ENCODE peak calls at places on chromosomes 4 and X, in six cellular contexts. X, O, S, Y, E and R are unnamed samples.

GRCh38 chr4:153217440-153217839 is 13.2 kb downstream of the TRIM2 start:
- DNase-seq in Y (peak; percentile 19), E (no peak), S (no peak), X (no peak), O (no peak), R (no peak)

GRCh38 chr4:26701786-26702227 is 117.9 kb downstream of the TBC1D19 start:
- DNase-seq in X (no peak), Y (no peak), E (no peak), S (no peak), O (no peak), R (no peak)

GRCh38 chr4:12884846-12885796 is 599.0 kb downstream of the RAB28 start:
- DNase-seq in E (no peak), X (peak; percentile 45), S (no peak), O (no peak), Y (no peak), R (no peak)

GRCh38 chr4:139972305-139972704 is 181.7 kb downstream of the MAML3 start:
- DNase-seq in S (no peak), Y (no peak), O (no peak), E (no peak), X (no peak), R (no peak)

GRCh38 chr4:46924789-46925188 is 15.7 kb upstream of the COX7B2 start:
- DNase-seq in S (no peak), Y (no peak), E (no peak), X (no peak), O (no peak), R (no peak)

GRCh38 chr4:122830392-122831095 is 3.9 kb downstream of the FGF2 start:
- DNase-seq in Y (no peak), O (no peak), E (no peak), X (no peak), S (no peak), R (no peak)

GRCh38 chr4:29805245-29805644 is 914.9 kb upstream of the PCDH7 start:
- DNase-seq in Y (no peak), S (no peak), E (no peak), X (peak; percentile 16), O (no peak), R (no peak)

GRCh38 chr4:132709024-132709423 is 440.1 kb upstream of the PCDH10 start:
- DNase-seq in Y (no peak), X (no peak), S (no peak), E (no peak), O (no peak), R (no peak)

GRCh38 chr4:110916505-110916904 is 293.6 kb upstream of the PITX2 start:
- DNase-seq in O (no peak), Y (no peak), S (no peak), X (no peak), E (no peak), R (no peak)

GRCh38 chr4:110917835-110918234 is 295.0 kb upstream of the PITX2 start:
- DNase-seq in E (no peak), O (no peak), S (no peak), Y (no peak), X (no peak), R (no peak)

GRCh38 chr4:110914791-110915190 is 291.9 kb upstream of the PITX2 start:
- DNase-seq in S (no peak), X (no peak), O (no peak), E (no peak), Y (no peak), R (no peak)
- TF ChIP-seq CTCF in S (no peak), X (no peak), O (no peak), E (no peak), Y (no peak), R (no peak)

GRCh38 chrX:153052534-153052933 is 3.7 kb upstream of the PNMA3 start:
- DNase-seq in X (no peak), O (no peak), Y (no peak), S (no peak), E (no peak), R (no peak)
- TF ChIP-seq CTCF in X (no peak), O (no peak), Y (no peak), S (peak; percentile 30), E (peak; percentile 17), R (no peak)

DNA sequence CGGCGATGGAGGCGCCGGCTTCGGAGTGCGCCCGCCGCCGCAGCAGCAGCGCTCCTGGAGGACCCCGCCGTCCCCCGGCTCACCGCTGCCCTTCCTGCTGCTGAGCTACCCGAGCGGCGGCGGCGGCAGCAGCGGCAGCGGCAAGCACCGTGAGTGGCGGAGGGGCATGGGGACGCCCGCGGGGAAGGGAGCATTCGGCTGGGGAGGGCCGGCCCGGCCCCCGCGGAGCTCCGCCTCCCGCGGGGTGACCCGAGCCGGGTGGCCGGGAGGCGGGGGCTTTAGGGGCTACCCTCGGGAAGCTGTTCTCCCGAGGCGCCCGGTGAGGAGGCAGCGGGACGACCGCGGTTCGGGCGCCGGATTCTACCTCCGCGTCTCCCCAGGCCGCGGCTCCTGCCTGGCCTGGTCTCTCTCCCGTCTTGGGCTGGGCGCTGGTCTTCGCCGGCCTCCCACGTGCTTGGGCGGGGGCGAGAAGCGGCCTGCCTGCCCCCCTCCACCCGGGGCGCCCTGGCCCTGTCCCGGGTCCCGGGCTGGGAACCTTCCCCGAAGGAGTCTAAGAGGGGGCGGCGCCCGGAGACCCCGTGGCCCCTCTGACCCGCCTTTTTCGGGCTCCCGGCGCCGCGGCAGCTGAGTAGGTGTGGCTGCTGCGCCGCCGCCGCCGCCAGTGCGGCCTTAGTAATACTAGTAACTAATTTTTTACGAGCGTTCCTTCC is 16.5 kb upstream of the RUFY3 start:
- DNase-seq in S (peak; percentile 80), O (peak; percentile 84), E (peak; percentile 52), X (peak; percentile 78), Y (peak; percentile 86), R (peak; percentile 74)
- TF ChIP-seq CTCF in S (no peak), O (no peak), E (no peak), X (no peak), Y (no peak), R (no peak)

DNA sequence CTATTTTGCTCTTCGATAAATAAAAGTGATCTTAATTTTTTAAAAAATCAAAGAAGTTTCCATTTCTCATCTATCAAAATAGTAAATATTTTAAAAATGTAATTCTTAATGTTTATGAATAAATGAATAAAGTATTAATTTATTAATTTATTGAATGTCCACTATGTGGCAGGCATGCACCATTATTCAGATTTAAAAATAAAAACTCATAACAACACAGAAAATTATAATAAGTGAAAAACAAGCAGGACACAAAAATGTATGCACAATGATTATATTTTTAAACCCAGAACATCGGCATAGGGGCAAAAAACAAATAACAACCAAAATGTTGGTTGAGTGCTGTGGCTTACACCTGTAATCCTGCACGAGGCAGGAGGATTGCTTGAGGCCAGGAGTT is 5.3 kb upstream of the PYURF start:
- DNase-seq in O (no peak), Y (no peak), S (no peak), X (no peak), E (no peak), R (no peak)
- TF ChIP-seq CTCF in O (no peak), Y (no peak), S (peak; percentile 47), X (no peak), E (peak; percentile 47), R (no peak)